ENCODE peak calls at places on chromosomes 13 and 19, in seven cellular contexts. One of them, this sample, is unnamed. For H3K79me1, the result is how much of the 10 kb centered on the place peaks cover.

GRCh38 chr19:46426506-46427162 is 2.1 kb downstream of the PNMA8C start:
- DNase-seq in trophoblast cell: peak
- DNase-seq in IMR-90: peak
- DNase-seq in H1: peak
- DNase-seq in mesendoderm: peak
- DNase-seq in H9: peak
- DNase-seq in mesenchymal stem cell: peak
- DNase-seq in this sample: peak

GRCh38 chr13:40384976-40385857 is 281.2 kb downstream of the FOXO1 start:
- DNase-seq in H9: no peak
- DNase-seq in trophoblast cell: no peak
- DNase-seq in mesenchymal stem cell: no peak
- DNase-seq in mesendoderm: no peak
- DNase-seq in H1: no peak
- DNase-seq in IMR-90: no peak
- DNase-seq in this sample: no peak

GRCh38 chr13:76440568-76440967 is 445.6 kb downstream of the KCTD12 start:
- DNase-seq in IMR-90: no peak
- DNase-seq in H9: no peak
- DNase-seq in H1: no peak
- DNase-seq in mesendoderm: no peak
- DNase-seq in mesenchymal stem cell: no peak
- DNase-seq in trophoblast cell: no peak
- DNase-seq in this sample: no peak

GRCh38 chr19:5086725-5087439 is 118.0 kb downstream of the KDM4B start:
- DNase-seq in IMR-90: no peak
- DNase-seq in H9: peak
- DNase-seq in trophoblast cell: no peak
- DNase-seq in H1: peak
- DNase-seq in mesendoderm: peak
- DNase-seq in mesenchymal stem cell: no peak
- DNase-seq in this sample: no peak

GRCh38 chr19:14556662-14557188 is 15.1 kb downstream of the NDUFB7 start:
- DNase-seq in H9: peak
- DNase-seq in mesendoderm: peak
- DNase-seq in mesenchymal stem cell: peak
- DNase-seq in trophoblast cell: peak
- DNase-seq in IMR-90: peak
- DNase-seq in H1: peak
- DNase-seq in this sample: peak

GRCh38 chr13:104327217-104327616 is 1261.0 kb upstream of the SLC10A2 start:
- DNase-seq in mesenchymal stem cell: no peak
- DNase-seq in IMR-90: no peak
- DNase-seq in H1: no peak
- DNase-seq in trophoblast cell: no peak
- DNase-seq in mesendoderm: no peak
- DNase-seq in H9: no peak
- DNase-seq in this sample: no peak

GRCh38 chr19:13841339-13842293 is 35.3 kb upstream of the NANOS3 start:
- DNase-seq in trophoblast cell: peak
- DNase-seq in H1: no peak
- DNase-seq in mesenchymal stem cell: peak
- DNase-seq in H9: peak
- DNase-seq in mesendoderm: no peak
- DNase-seq in IMR-90: no peak
- DNase-seq in this sample: no peak

GRCh38 chr13:45258339-45258685 is 57.5 kb upstream of the KCTD4 start:
- DNase-seq in H1: no peak
- DNase-seq in IMR-90: no peak
- DNase-seq in mesendoderm: peak
- DNase-seq in H9: no peak
- DNase-seq in trophoblast cell: no peak
- DNase-seq in mesenchymal stem cell: no peak
- DNase-seq in this sample: no peak

GRCh38 chr13:51266642-51267041 is 44.4 kb downstream of the FAM124A start:
- DNase-seq in mesenchymal stem cell: no peak
- DNase-seq in H1: no peak
- DNase-seq in IMR-90: no peak
- DNase-seq in H9: no peak
- DNase-seq in trophoblast cell: no peak
- DNase-seq in mesendoderm: no peak
- DNase-seq in this sample: no peak

GRCh38 chr13:109883181-109884180 is 97.1 kb upstream of the IRS2 start:
- DNase-seq in trophoblast cell: no peak
- DNase-seq in IMR-90: no peak
- DNase-seq in mesendoderm: no peak
- DNase-seq in mesenchymal stem cell: no peak
- DNase-seq in H1: no peak
- DNase-seq in H9: no peak
- DNase-seq in this sample: no peak

GRCh38 chr19:17043744-17044143 is 17.1 kb upstream of the CPAMD8 start:
- DNase-seq in H9: no peak
- DNase-seq in mesenchymal stem cell: no peak
- DNase-seq in H1: no peak
- DNase-seq in IMR-90: no peak
- DNase-seq in trophoblast cell: no peak
- DNase-seq in mesendoderm: no peak
- DNase-seq in this sample: peak

GRCh38 chr13:71590654-71591148 is 276.3 kb downstream of the DACH1 start:
- DNase-seq in IMR-90: no peak
- DNase-seq in trophoblast cell: no peak
- DNase-seq in mesendoderm: peak
- DNase-seq in H9: no peak
- DNase-seq in H1: no peak
- DNase-seq in mesenchymal stem cell: no peak
- DNase-seq in this sample: no peak

GRCh38 chr19:12133069-12133468 is 7.1 kb downstream of the ZNF20 start:
- DNase-seq in H9: no peak
- DNase-seq in trophoblast cell: no peak
- DNase-seq in IMR-90: no peak
- DNase-seq in mesenchymal stem cell: peak
- DNase-seq in mesendoderm: peak
- DNase-seq in H1: no peak
- DNase-seq in this sample: no peak

GRCh38 chr19:48896191-48896720 is 2.3 kb downstream of the TULP2 start:
- DNase-seq in trophoblast cell: no peak
- DNase-seq in mesenchymal stem cell: no peak
- DNase-seq in H1: peak
- DNase-seq in mesendoderm: peak
- DNase-seq in IMR-90: no peak
- DNase-seq in H9: peak
- DNase-seq in this sample: peak

GRCh38 chr13:83214452-83214851 is 667.8 kb downstream of the SLITRK1 start:
- DNase-seq in H1: no peak
- DNase-seq in H9: no peak
- DNase-seq in mesenchymal stem cell: no peak
- DNase-seq in trophoblast cell: no peak
- DNase-seq in IMR-90: peak
- DNase-seq in mesendoderm: no peak
- DNase-seq in this sample: no peak

GRCh38 chr13:62137629-62138405 is 722.2 kb upstream of the PCDH20 start:
- DNase-seq in H1: no peak
- DNase-seq in mesenchymal stem cell: no peak
- DNase-seq in mesendoderm: no peak
- DNase-seq in H9: no peak
- DNase-seq in trophoblast cell: no peak
- DNase-seq in IMR-90: no peak
- DNase-seq in this sample: no peak

GRCh38 chr13:48230541-48230940 is 2.5 kb upstream of the ITM2B start:
- DNase-seq in H1: no peak
- DNase-seq in H9: no peak
- DNase-seq in trophoblast cell: no peak
- DNase-seq in mesenchymal stem cell: no peak
- DNase-seq in IMR-90: no peak
- DNase-seq in mesendoderm: no peak
- DNase-seq in this sample: no peak

GRCh38 chr19:14494451-14494850 is 1.5 kb downstream of the GIPC1 start:
- DNase-seq in mesendoderm: no peak
- DNase-seq in mesenchymal stem cell: no peak
- DNase-seq in trophoblast cell: no peak
- DNase-seq in H1: no peak
- DNase-seq in H9: no peak
- DNase-seq in IMR-90: no peak
- DNase-seq in this sample: no peak

GRCh38 chr19:42290136-42290522 is 11.8 kb upstream of the PRR19 start:
- DNase-seq in mesendoderm: no peak
- DNase-seq in H1: peak
- DNase-seq in IMR-90: no peak
- DNase-seq in H9: no peak
- DNase-seq in mesenchymal stem cell: no peak
- DNase-seq in trophoblast cell: no peak
- DNase-seq in this sample: no peak

GRCh38 chr19:980133-980998 is 3.8 kb upstream of the WDR18 start:
- DNase-seq in H1: peak
- DNase-seq in trophoblast cell: peak
- DNase-seq in H9: peak
- DNase-seq in mesendoderm: peak
- DNase-seq in mesenchymal stem cell: peak
- DNase-seq in IMR-90: no peak
- DNase-seq in this sample: peak

GRCh38 chr13:45007225-45007624 is 17.9 kb downstream of the GPALPP1 start:
- DNase-seq in trophoblast cell: no peak
- DNase-seq in H9: no peak
- DNase-seq in mesendoderm: no peak
- DNase-seq in mesenchymal stem cell: no peak
- DNase-seq in IMR-90: no peak
- DNase-seq in H1: no peak
- DNase-seq in this sample: no peak

GRCh38 chr13:99886706-99887105 is 84.9 kb downstream of the ZIC5 start:
- DNase-seq in mesendoderm: no peak
- DNase-seq in trophoblast cell: no peak
- DNase-seq in IMR-90: no peak
- DNase-seq in mesenchymal stem cell: no peak
- DNase-seq in H1: peak
- DNase-seq in H9: no peak
- DNase-seq in this sample: no peak

GRCh38 chr13:51804295-51805172 is 571 bp upstream of the DHRS12 start:
- DNase-seq in mesenchymal stem cell: no peak
- DNase-seq in trophoblast cell: no peak
- DNase-seq in H1: no peak
- DNase-seq in IMR-90: no peak
- DNase-seq in mesendoderm: no peak
- DNase-seq in H9: no peak
- DNase-seq in this sample: no peak

GRCh38 chr19:39512964-39513363 is 2.0 kb upstream of the SELENOV start:
- DNase-seq in trophoblast cell: no peak
- DNase-seq in H1: no peak
- DNase-seq in mesendoderm: no peak
- DNase-seq in mesenchymal stem cell: no peak
- DNase-seq in H9: no peak
- DNase-seq in IMR-90: no peak
- DNase-seq in this sample: no peak

GRCh38 chr19:31831421-31831820 is 482.2 kb upstream of the TSHZ3 start:
- DNase-seq in trophoblast cell: no peak
- DNase-seq in IMR-90: no peak
- DNase-seq in H9: no peak
- DNase-seq in H1: no peak
- DNase-seq in mesenchymal stem cell: no peak
- DNase-seq in mesendoderm: no peak
- DNase-seq in this sample: no peak
- H3K79me1 ChIP-seq in trophoblast cell: under half
- H3K79me1 ChIP-seq in IMR-90: under half
- H3K79me1 ChIP-seq in H9: under half
- H3K79me1 ChIP-seq in H1: under half
- H3K79me1 ChIP-seq in mesenchymal stem cell: under half
- H3K79me1 ChIP-seq in mesendoderm: under half
- H3K79me1 ChIP-seq in this sample: under half

GRCh38 chr13:85441364-85441763 is 357.9 kb downstream of the SLITRK6 start:
- DNase-seq in trophoblast cell: no peak
- DNase-seq in H9: no peak
- DNase-seq in H1: no peak
- DNase-seq in IMR-90: no peak
- DNase-seq in mesenchymal stem cell: no peak
- DNase-seq in mesendoderm: no peak
- DNase-seq in this sample: no peak

GRCh38 chr13:85441975-85442374 is 357.2 kb downstream of the SLITRK6 start:
- DNase-seq in trophoblast cell: no peak
- DNase-seq in H1: no peak
- DNase-seq in mesenchymal stem cell: no peak
- DNase-seq in mesendoderm: no peak
- DNase-seq in IMR-90: no peak
- DNase-seq in H9: no peak
- DNase-seq in this sample: no peak

GRCh38 chr13:85445534-85445933 is 353.7 kb downstream of the SLITRK6 start:
- DNase-seq in mesenchymal stem cell: no peak
- DNase-seq in H9: no peak
- DNase-seq in IMR-90: no peak
- DNase-seq in trophoblast cell: no peak
- DNase-seq in mesendoderm: no peak
- DNase-seq in H1: no peak
- DNase-seq in this sample: no peak
- H2BK120ac ChIP-seq in mesenchymal stem cell: no peak
- H2BK120ac ChIP-seq in H9: no peak
- H2BK120ac ChIP-seq in IMR-90: no peak
- H2BK120ac ChIP-seq in trophoblast cell: no peak
- H2BK120ac ChIP-seq in mesendoderm: no peak
- H2BK120ac ChIP-seq in H1: no peak
- H2BK120ac ChIP-seq in this sample: no peak

GRCh38 chr19:2352121-2352520 is 7.9 kb upstream of the TMPRSS9 start:
- DNase-seq in IMR-90: no peak
- DNase-seq in mesendoderm: no peak
- DNase-seq in H1: no peak
- DNase-seq in mesenchymal stem cell: no peak
- DNase-seq in trophoblast cell: no peak
- DNase-seq in H9: no peak
- DNase-seq in this sample: no peak

GRCh38 chr19:2353895-2354592 is 6.0 kb upstream of the TMPRSS9 start:
- DNase-seq in mesenchymal stem cell: no peak
- DNase-seq in trophoblast cell: no peak
- DNase-seq in H1: no peak
- DNase-seq in H9: no peak
- DNase-seq in mesendoderm: no peak
- DNase-seq in IMR-90: no peak
- DNase-seq in this sample: no peak

GRCh38 chr19:2354670-2355069 is 5.4 kb upstream of the TMPRSS9 start:
- DNase-seq in H1: no peak
- DNase-seq in mesenchymal stem cell: no peak
- DNase-seq in mesendoderm: no peak
- DNase-seq in IMR-90: no peak
- DNase-seq in trophoblast cell: no peak
- DNase-seq in H9: no peak
- DNase-seq in this sample: no peak

GRCh38 chr19:2351591-2351990 is 8.5 kb upstream of the TMPRSS9 start:
- DNase-seq in IMR-90: no peak
- DNase-seq in H1: no peak
- DNase-seq in mesendoderm: no peak
- DNase-seq in H9: no peak
- DNase-seq in trophoblast cell: no peak
- DNase-seq in mesenchymal stem cell: no peak
- DNase-seq in this sample: no peak

GRCh38 chr19:2353159-2353894 is 6.7 kb upstream of the TMPRSS9 start:
- DNase-seq in IMR-90: no peak
- DNase-seq in mesendoderm: no peak
- DNase-seq in H9: no peak
- DNase-seq in mesenchymal stem cell: no peak
- DNase-seq in H1: no peak
- DNase-seq in trophoblast cell: no peak
- DNase-seq in this sample: no peak
- H3K23ac ChIP-seq in IMR-90: no peak
- H3K23ac ChIP-seq in mesendoderm: no peak
- H3K23ac ChIP-seq in H9: no peak
- H3K23ac ChIP-seq in mesenchymal stem cell: no peak
- H3K23ac ChIP-seq in H1: no peak
- H3K23ac ChIP-seq in trophoblast cell: no peak
- H3K23ac ChIP-seq in this sample: no peak

GRCh38 chr19:7783991-7784421 is 21.0 kb downstream of the CLEC4M start:
- DNase-seq in mesenchymal stem cell: peak
- DNase-seq in H1: no peak
- DNase-seq in IMR-90: peak
- DNase-seq in mesendoderm: peak
- DNase-seq in trophoblast cell: peak
- DNase-seq in H9: peak
- DNase-seq in this sample: no peak
- H3K79me1 ChIP-seq in mesenchymal stem cell: under half
- H3K79me1 ChIP-seq in H1: under half
- H3K79me1 ChIP-seq in IMR-90: under half
- H3K79me1 ChIP-seq in mesendoderm: under half
- H3K79me1 ChIP-seq in trophoblast cell: under half
- H3K79me1 ChIP-seq in H9: under half
- H3K79me1 ChIP-seq in this sample: under half